ENCODE peak calls at places on chromosomes 13 and 19, in eight cellular contexts. X is T-helper 2 cell; Q is AG04450; L is EH; S is stimulated activated CD4-positive, alpha-beta T cell treated with anti-CD3 and anti-CD28 coated beads, Interleukin-2, amount 100 ng/mL, for 48 hours; F is foreskin melanocyte; C is AG09319; U is NCI-H446. P is an unnamed sample.

GRCh38 chr13:43786766-43787517 is at the start of gene ENOX1:
- DNase-seq in L (peak), F (peak), S (no peak), Q (peak), U (peak), X (no peak), C (no peak), P (no peak)

GRCh38 chr19:38617764-38618589 is at the start of gene MAP4K1:
- DNase-seq in C (no peak), U (no peak), L (no peak), S (peak), F (no peak), X (peak), Q (no peak), P (peak)

GRCh38 chr19:3243851-3244700 is 19.6 kb downstream of the CELF5 start:
- DNase-seq in L (peak), S (peak), X (no peak), F (peak), U (no peak), Q (peak), C (peak), P (peak)

GRCh38 chr19:54470991-54471782 is 1.9 kb downstream of the CDC42EP5 start:
- DNase-seq in L (no peak), X (no peak), U (no peak), Q (no peak), F (peak), S (no peak), C (no peak), P (no peak)

GRCh38 chr13:89925107-89925506 is 1422.4 kb upstream of the MIR17HG start:
- DNase-seq in L (no peak), C (no peak), F (no peak), Q (no peak), U (no peak), X (no peak), S (no peak), P (no peak)

GRCh38 chr19:4985551-4985991 is 16.7 kb downstream of the KDM4B start:
- DNase-seq in L (no peak), U (no peak), Q (no peak), X (no peak), C (no peak), F (no peak), S (no peak), P (no peak)

GRCh38 chr19:45476349-45476717 is 8.5 kb downstream of the FOSB start:
- DNase-seq in C (no peak), L (no peak), S (no peak), X (peak), Q (no peak), U (no peak), F (no peak), P (no peak)

GRCh38 chr13:32175307-32175706 is 139.9 kb downstream of the ZAR1L start:
- DNase-seq in L (no peak), F (no peak), X (no peak), U (no peak), Q (no peak), S (no peak), C (no peak), P (no peak)

GRCh38 chr13:45564108-45564507 is 51.4 kb downstream of the ERICH6B start:
- DNase-seq in L (peak), C (no peak), X (no peak), F (peak), Q (peak), U (no peak), S (no peak), P (no peak)

GRCh38 chr13:111629457-111629856 is 309.0 kb downstream of the TEX29 start:
- DNase-seq in S (no peak), L (no peak), C (no peak), X (no peak), U (no peak), Q (no peak), F (no peak), P (no peak)

GRCh38 chr19:48737360-48737998 is 2.9 kb downstream of the RASIP1 start:
- DNase-seq in S (no peak), F (no peak), X (no peak), C (no peak), Q (no peak), L (no peak), U (no peak), P (no peak)

GRCh38 chr19:38132781-38133180 is 91.2 kb downstream of the DPF1 start:
- DNase-seq in F (no peak), C (no peak), U (no peak), X (no peak), Q (no peak), L (no peak), S (no peak), P (no peak)

GRCh38 chr19:50173144-50173543 is 10.1 kb upstream of the IZUMO2 start:
- DNase-seq in S (no peak), U (no peak), F (no peak), Q (no peak), C (no peak), X (no peak), L (no peak), P (no peak)

GRCh38 chr13:59531571-59532091 is 632.1 kb downstream of the DIAPH3 start:
- DNase-seq in U (no peak), F (peak), L (peak), Q (peak), C (peak), S (peak), X (no peak), P (no peak)

GRCh38 chr19:44993926-44994537 is 7.2 kb upstream of the RELB start:
- DNase-seq in S (no peak), C (no peak), X (no peak), F (no peak), L (no peak), Q (no peak), U (no peak), P (no peak)

GRCh38 chr19:40721140-40721486 is 4.2 kb downstream of the ITPKC start:
- DNase-seq in F (no peak), S (no peak), U (no peak), C (no peak), X (no peak), Q (no peak), L (no peak), P (no peak)

GRCh38 chr19:991174-991931 is 7.2 kb downstream of the WDR18 start:
- DNase-seq in F (no peak), U (no peak), S (peak), Q (no peak), L (peak), X (peak), C (no peak), P (peak)

GRCh38 chr19:18674616-18675015 is 8.9 kb upstream of the CRTC1 start:
- DNase-seq in C (no peak), X (no peak), L (no peak), U (peak), Q (no peak), F (no peak), S (no peak), P (no peak)

GRCh38 chr13:108993346-108993745 is 363.9 kb downstream of the MYO16 start:
- DNase-seq in X (no peak), F (no peak), C (peak), Q (no peak), U (no peak), L (no peak), S (no peak), P (no peak)

GRCh38 chr19:5026706-5027273 is 57.9 kb downstream of the KDM4B start:
- DNase-seq in C (no peak), U (no peak), Q (no peak), F (no peak), S (no peak), X (no peak), L (no peak), P (no peak)

GRCh38 chr19:32631381-32631780 is 43.6 kb downstream of the ANKRD27 start:
- DNase-seq in C (no peak), Q (no peak), F (no peak), U (no peak), L (no peak), S (no peak), X (no peak), P (no peak)

GRCh38 chr13:102726430-102726829 is 31.6 kb upstream of the METTL21C start:
- DNase-seq in X (no peak), L (peak), U (no peak), S (no peak), F (no peak), C (no peak), Q (no peak), P (no peak)

GRCh38 chr13:21670883-21671792 is at the start of gene FGF9:
- DNase-seq in C (peak), S (peak), U (peak), L (peak), F (peak), X (peak), Q (no peak), P (peak)

GRCh38 chr19:1266116-1266817 is 2.9 kb upstream of the CIRBP start:
- DNase-seq in Q (no peak), L (peak), F (peak), U (peak), S (peak), X (peak), C (peak), P (peak)

GRCh38 chr19:1220452-1221037 is 15.0 kb downstream of the STK11 start:
- DNase-seq in U (no peak), F (no peak), S (no peak), C (no peak), X (no peak), L (no peak), Q (no peak), P (no peak)

GRCh38 chr13:98325724-98326123 is 148.7 kb upstream of the RNF113B start:
- DNase-seq in S (no peak), L (no peak), Q (no peak), F (peak), U (no peak), C (no peak), X (no peak), P (no peak)

GRCh38 chr13:27171244-27171829 is at the start of gene USP12:
- DNase-seq in S (peak), Q (no peak), X (peak), U (no peak), C (no peak), F (no peak), L (no peak), P (peak)

GRCh38 chr13:113497217-113497616 is 6.7 kb upstream of the DCUN1D2 start:
- DNase-seq in U (no peak), F (no peak), X (no peak), S (no peak), C (no peak), L (no peak), Q (no peak), P (no peak)

GRCh38 chr19:36686365-36687213 is 823 bp upstream of the ZNF567 start:
- DNase-seq in C (no peak), F (peak), X (no peak), U (no peak), L (peak), Q (no peak), S (no peak), P (no peak)

GRCh38 chr19:17806945-17807344 is 12.0 kb downstream of the B3GNT3 start:
- DNase-seq in U (no peak), C (no peak), X (no peak), S (no peak), Q (no peak), L (no peak), F (no peak), P (no peak)

GRCh38 chr19:50387176-50387867 is 3.2 kb downstream of the POLD1 start:
- DNase-seq in L (peak), S (no peak), Q (no peak), C (no peak), F (no peak), U (no peak), X (no peak), P (no peak)

GRCh38 chr19:49391581-49392399 is 3.7 kb downstream of the KASH5 start:
- DNase-seq in U (peak), X (peak), Q (peak), F (peak), S (peak), L (peak), C (peak), P (peak)

GRCh38 chr13:91247768-91248167 is 99.7 kb upstream of the MIR17HG start:
- DNase-seq in Q (no peak), U (no peak), X (no peak), C (no peak), F (peak), S (no peak), L (no peak), P (no peak)

GRCh38 chr19:39188960-39189359 is 7.8 kb upstream of the NCCRP1 start:
- DNase-seq in Q (no peak), L (no peak), U (no peak), X (no peak), F (no peak), S (no peak), C (no peak), P (no peak)

GRCh38 chr19:42032428-42032827 is 37.6 kb downstream of the GRIK5 start:
- DNase-seq in C (no peak), F (peak), L (no peak), S (no peak), X (no peak), Q (no peak), U (peak), P (no peak)

GRCh38 chr19:7871530-7872305 is 2.5 kb downstream of the PRR36 start:
- DNase-seq in X (peak), S (peak), Q (peak), L (peak), U (no peak), C (peak), F (peak), P (peak)

GRCh38 chr19:33293255-33294057 is 8.9 kb downstream of the CEBPA start:
- DNase-seq in L (peak), C (peak), U (no peak), X (no peak), Q (peak), S (no peak), F (no peak), P (no peak)